ENCODE peak calls at places on chromosomes 3 and 15, in nine cellular contexts. H is body of pancreas, M is Peyer's patch, G is IMR-90, B is K562, C is ovary, S is adrenal gland, V is heart left ventricle, Y is stomach. E is an unnamed sample. For H3K9me3, the result is how much of the 10 kb centered on the place peaks cover.

GRCh38 chr3:16452265-16452664 is 61.2 kb downstream of the RFTN1 start:
- DNase-seq in B (no peak), H (no peak), V (no peak), Y (no peak), C (no peak), G (peak), M (no peak), S (no peak), E (no peak)

GRCh38 chr15:78750566-78750965 is 60.7 kb downstream of the ADAMTS7 start:
- DNase-seq in Y (no peak), H (peak), C (no peak), B (no peak), M (peak), G (no peak), V (no peak), S (peak), E (peak)

GRCh38 chr3:121155023-121155422 is 247.0 kb downstream of the STXBP5L start:
- DNase-seq in V (no peak), C (no peak), S (no peak), Y (no peak), H (no peak), B (no peak), G (no peak), M (no peak), E (no peak)

GRCh38 chr3:8500208-8500961 is 1.2 kb upstream of the LMCD1 start:
- DNase-seq in G (peak), H (peak), S (no peak), C (peak), M (no peak), B (no peak), V (no peak), Y (peak), E (no peak)

GRCh38 chr3:38726751-38727150 is 77.3 kb upstream of the SCN5A start:
- DNase-seq in M (no peak), S (no peak), C (no peak), G (no peak), H (no peak), V (no peak), Y (no peak), B (no peak), E (no peak)

GRCh38 chr3:64441861-64442260 is 216.6 kb upstream of the PRICKLE2 start:
- DNase-seq in S (no peak), V (no peak), Y (peak), G (peak), H (peak), B (no peak), M (no peak), C (no peak), E (no peak)

GRCh38 chr15:90001062-90001682 is at the start of gene ZNF710:
- DNase-seq in H (peak), G (peak), S (peak), M (peak), B (peak), V (peak), Y (no peak), C (peak), E (no peak)

GRCh38 chr3:161274691-161275298 is 53.7 kb downstream of the NMD3 start:
- DNase-seq in Y (no peak), S (no peak), B (peak), C (no peak), G (peak), V (peak), M (peak), H (peak), E (no peak)

GRCh38 chr3:13186416-13186815 is 113.2 kb upstream of the IQSEC1 start:
- DNase-seq in C (no peak), H (no peak), G (no peak), B (no peak), Y (no peak), V (no peak), M (no peak), S (no peak), E (no peak)

GRCh38 chr15:45268135-45268534 is 16.1 kb downstream of the SLC28A2 start:
- DNase-seq in M (peak), G (no peak), S (no peak), H (peak), Y (peak), B (peak), C (no peak), V (no peak), E (peak)

GRCh38 chr3:9503283-9503682 is 50.3 kb downstream of the LHFPL4 start:
- DNase-seq in B (peak), Y (peak), V (peak), H (peak), G (peak), M (peak), S (peak), C (peak), E (peak)

GRCh38 chr15:76381366-76381765 is 44.8 kb downstream of the ISL2 start:
- DNase-seq in S (no peak), M (no peak), H (no peak), V (no peak), B (no peak), C (no peak), Y (no peak), G (no peak), E (no peak)

GRCh38 chr3:130835483-130835882 is 58.4 kb upstream of the ATP2C1 start:
- DNase-seq in S (peak), Y (no peak), M (no peak), H (no peak), B (no peak), C (no peak), V (no peak), G (no peak), E (no peak)

GRCh38 chr15:63970723-63971426 is 75.4 kb downstream of the DAPK2 start:
- DNase-seq in V (no peak), S (no peak), C (no peak), B (no peak), M (no peak), G (no peak), Y (no peak), H (no peak), E (peak)

GRCh38 chr15:50247819-50248650 is 17.5 kb downstream of the HDC start:
- DNase-seq in Y (peak), M (peak), S (peak), G (no peak), V (no peak), C (no peak), H (peak), B (peak), E (peak)

GRCh38 chr15:48060396-48060795 is 60.4 kb upstream of the SLC24A5 start:
- DNase-seq in G (no peak), M (no peak), S (no peak), Y (no peak), C (no peak), B (no peak), H (no peak), V (no peak), E (no peak)

DNA sequence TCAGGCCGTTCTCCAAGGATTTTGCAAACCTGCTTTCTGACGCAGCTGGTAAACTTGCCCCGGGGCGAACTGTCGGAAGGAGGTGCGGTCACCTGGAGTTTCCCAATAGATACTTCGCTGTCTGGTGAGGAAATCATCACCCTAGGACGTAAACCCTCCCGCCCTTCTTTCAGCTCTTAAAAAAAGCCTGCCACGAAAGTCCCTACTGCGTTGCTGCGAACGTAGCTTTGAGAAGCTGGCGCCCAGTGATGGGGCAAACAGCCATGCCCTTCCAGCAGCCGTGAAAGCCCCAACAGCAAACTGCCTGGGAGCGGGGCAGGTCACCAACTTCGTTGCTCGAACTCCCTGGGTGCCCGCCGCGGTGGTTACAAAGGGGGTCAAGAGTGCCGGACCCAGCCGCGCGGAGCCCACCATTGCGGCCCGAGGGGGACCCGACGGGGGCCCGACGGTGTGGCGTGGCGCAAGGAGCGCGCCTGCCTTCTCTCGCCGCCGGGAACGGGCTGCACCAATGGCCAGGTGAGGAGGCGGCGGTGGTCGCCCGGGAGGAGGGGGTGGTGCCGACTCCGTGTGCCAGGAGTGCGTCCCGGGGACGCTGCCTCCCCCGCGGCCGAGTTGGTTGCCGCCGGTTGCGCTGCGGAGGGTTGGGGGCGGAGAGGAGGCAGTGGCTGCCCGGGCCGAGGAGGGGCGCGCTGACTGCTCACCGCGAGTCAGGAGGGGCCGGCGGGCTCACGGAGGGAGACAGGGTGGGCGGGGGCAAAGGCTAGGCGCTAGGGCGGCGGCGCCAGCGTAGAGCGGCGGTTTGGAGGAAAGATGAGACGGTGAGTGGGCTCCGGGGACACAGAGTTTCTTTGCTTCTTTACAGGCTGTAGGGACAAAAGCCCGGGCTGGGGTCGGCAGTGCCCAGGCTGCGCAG is at the start of gene PHLDB2:
- DNase-seq in M (peak), B (no peak), G (peak), S (peak), Y (peak), C (peak), H (peak), V (peak), E (peak)
- TF ChIP-seq POLR2A in M (no peak), B (no peak), G (peak), S (no peak), Y (no peak), C (peak), H (peak), V (peak), E (peak)

GRCh38 chr15:82655606-82656005 is 8.4 kb upstream of the CPEB1 start:
- DNase-seq in V (no peak), S (no peak), M (peak), C (no peak), G (no peak), H (no peak), B (no peak), Y (no peak), E (no peak)
- H3K9me3 ChIP-seq in V (under half), S (under half), M (under half), C (under half), G (under half), H (under half), B (under half), Y (under half), E (under half)

DNA sequence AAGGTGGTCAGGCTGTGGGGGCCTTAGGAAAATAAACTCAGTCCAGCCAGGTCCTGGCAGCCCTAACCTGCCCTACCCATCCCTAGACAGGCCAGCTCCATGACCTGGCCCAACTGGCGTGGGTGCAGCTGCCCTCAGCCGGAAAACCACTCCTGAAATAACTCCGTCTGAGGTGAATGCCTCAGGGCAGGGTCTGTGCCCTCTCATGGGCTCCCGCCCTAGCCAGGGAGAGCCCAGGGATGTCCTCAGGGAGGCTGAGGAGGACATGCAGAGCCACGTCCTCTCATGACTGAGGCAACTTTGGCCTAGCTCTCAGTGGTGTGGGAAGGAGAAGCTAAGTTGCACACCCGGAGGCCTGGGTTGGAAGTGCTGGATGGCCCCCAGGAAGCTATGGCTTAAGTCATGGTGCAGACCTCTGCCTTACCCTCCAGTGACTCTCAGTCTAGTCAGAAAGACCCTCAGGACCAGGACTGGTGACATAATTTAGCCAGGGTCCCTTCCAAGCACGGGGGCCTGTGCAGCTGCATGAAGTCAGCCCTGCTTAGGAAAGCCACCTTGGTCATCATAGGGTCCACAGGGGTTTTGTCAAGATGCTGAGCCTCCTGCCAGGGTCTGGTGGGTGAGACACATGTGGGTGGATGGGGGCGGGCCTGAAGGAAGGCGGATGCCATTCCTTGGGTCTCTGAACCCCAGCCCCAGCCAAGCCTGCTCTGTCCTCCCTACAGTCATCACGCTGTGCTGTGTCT is 7.4 kb downstream of the TMIE start:
- DNase-seq in H (no peak), Y (no peak), B (no peak), M (peak), G (no peak), V (peak), S (no peak), C (no peak), E (peak)
- TF ChIP-seq CTCF in H (no peak), Y (no peak), B (no peak), M (no peak), G (no peak), V (no peak), S (no peak), C (no peak), E (no peak)

DNA sequence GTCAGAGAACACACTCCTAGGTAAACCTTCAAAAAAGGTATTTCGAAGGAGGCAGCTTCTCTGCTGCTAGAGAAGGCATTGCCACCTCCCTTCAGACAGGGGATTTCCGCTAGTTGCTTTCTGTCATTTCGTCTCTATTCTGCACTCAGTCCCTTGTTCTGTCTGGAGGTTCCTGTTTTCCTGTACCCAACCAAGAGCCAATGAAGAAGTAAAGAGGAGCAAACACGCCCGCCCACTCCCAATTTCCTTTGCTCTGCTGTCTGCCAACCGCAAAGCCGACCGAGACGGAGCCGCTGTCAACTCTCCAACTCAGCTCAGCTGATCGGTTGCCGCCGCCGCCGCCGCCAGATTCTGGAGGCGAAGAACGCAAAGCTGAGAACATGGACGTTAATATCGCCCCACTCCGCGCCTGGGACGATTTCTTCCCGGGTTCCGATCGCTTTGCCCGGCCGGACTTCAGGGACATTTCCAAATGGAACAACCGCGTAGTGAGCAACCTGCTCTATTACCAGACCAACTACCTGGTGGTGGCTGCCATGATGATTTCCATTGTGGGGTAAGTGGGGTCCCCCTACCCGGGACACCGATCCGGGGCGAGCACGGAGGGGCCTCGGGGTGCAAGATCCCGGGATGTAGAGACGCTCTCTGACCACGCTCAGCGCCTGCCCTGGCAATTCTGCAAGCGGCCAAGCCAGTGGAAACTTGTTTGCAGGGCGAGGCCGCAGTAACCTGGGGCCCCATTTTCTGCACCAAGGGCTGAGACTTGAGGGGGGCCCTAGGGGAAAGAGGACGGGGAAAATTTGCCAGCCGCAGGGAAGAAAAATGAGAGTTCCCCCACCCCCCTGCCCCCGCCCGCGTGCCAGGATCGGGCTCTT is at the start of gene ARL6IP5:
- DNase-seq in H (peak), M (peak), S (peak), Y (peak), G (peak), V (peak), C (peak), B (peak), E (peak)
- TF ChIP-seq POLR2A in H (peak), M (peak), S (peak), Y (no peak), G (no peak), V (peak), C (no peak), B (peak), E (peak)

DNA sequence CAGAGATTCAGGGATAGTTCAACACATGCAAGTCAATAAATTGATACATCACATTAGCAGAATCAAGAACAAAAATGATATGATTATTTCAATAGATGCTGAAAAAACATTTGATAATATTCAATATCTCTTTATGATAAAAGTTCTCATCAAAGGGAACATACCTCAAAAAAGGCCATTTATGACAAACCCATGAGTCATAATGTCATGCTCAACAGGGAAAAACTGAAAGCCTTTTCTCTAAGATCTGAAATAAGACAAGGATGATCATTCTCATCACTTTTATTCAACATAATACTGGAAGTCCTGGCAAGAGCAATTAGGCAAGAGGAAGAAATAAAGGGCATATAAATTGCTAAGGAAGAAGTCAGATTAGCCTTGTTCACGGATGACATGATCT is 54.1 kb upstream of the TMEM158 start:
- DNase-seq in S (no peak), V (no peak), G (no peak), B (no peak), H (no peak), Y (no peak), C (no peak), M (no peak), E (no peak)
- H3K9me3 ChIP-seq in S (under half), V (under half), G (under half), B (under half), H (under half), Y (under half), C (under half), M (under half), E (under half)

GRCh38 chr15:72341361-72341760 is 21.4 kb upstream of the CELF6 start:
- DNase-seq in S (no peak), V (no peak), C (no peak), M (no peak), Y (no peak), B (peak), H (no peak), G (no peak), E (no peak)
- TF ChIP-seq CTCF in S (no peak), V (no peak), C (no peak), M (no peak), Y (no peak), B (peak), H (no peak), G (peak), E (no peak)

DNA sequence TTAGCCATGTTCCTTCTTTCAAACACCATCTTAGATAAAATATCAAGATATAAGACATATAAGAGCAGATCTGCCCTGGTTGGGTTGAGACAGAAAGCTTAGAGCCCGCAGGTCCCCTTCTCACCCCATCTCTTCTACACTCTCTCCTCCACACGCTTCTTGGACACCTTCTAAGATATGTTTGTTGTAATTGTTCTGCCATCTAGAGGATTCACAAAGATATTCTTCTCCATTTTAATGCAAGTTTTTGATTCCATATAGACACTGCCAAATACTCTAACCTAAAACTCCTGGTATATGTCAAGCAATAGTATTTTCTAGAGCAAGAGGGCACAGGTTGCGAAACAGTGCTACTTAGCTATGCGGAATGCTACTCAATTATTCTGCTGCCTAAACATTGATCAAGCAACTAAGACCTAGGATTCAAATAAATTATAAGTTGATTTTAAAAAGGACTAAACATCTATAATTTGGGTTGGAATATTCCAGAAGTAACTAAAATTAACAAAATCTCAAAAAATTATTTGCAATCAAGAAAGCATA is 6.8 kb downstream of the CHRM5 start:
- DNase-seq in G (no peak), C (no peak), S (no peak), H (no peak), B (no peak), M (no peak), V (no peak), Y (no peak), E (no peak)
- TF ChIP-seq POLR2A in G (no peak), C (no peak), S (no peak), H (no peak), B (no peak), M (no peak), V (no peak), Y (no peak), E (no peak)